ENCODE peak calls at places on chromosomes 3 and 15, in seven cellular contexts. S is thoracic aorta; L is H9; F is endodermal cell; P is mammary epithelial cell; O is CD8-positive, alpha-beta memory T cell; T is colonic mucosa. C is an unnamed sample.

GRCh38 chr3:45684327-45684892 is 4.8 kb upstream of the SACM1L start:
- DNase-seq in L (peak; percentile 79), S (no peak), P (no peak), O (no peak), T (no peak), F (peak; percentile 69), C (no peak)

GRCh38 chr3:80285370-80285769 is 517.6 kb upstream of the ROBO1 start:
- DNase-seq in P (peak; percentile 1), F (no peak), L (no peak), T (no peak), S (no peak), O (no peak), C (no peak)

GRCh38 chr3:98985406-98985805 is 83.9 kb upstream of the DCBLD2 start:
- DNase-seq in P (no peak), F (no peak), S (no peak), O (no peak), T (no peak), L (no peak), C (no peak)

GRCh38 chr3:63354160-63354559 is 76.1 kb downstream of the SYNPR start:
- DNase-seq in F (no peak), L (no peak), T (no peak), O (no peak), S (no peak), P (no peak), C (no peak)

GRCh38 chr3:127822836-127823589 is 698 bp upstream of the MGLL start:
- DNase-seq in F (peak; percentile 66), S (no peak), O (no peak), T (peak; percentile 64), P (peak; percentile 32), L (no peak), C (no peak)

GRCh38 chr3:63814300-63814699 is 4.8 kb upstream of the C3orf49 start:
- DNase-seq in P (no peak), S (no peak), O (no peak), T (no peak), L (no peak), F (peak; percentile 55), C (no peak)

GRCh38 chr3:106811376-106811775 is 565.9 kb upstream of the CCDC54 start:
- DNase-seq in F (no peak), O (no peak), P (peak; percentile 32), T (no peak), S (no peak), L (no peak), C (no peak)

GRCh38 chr15:38378162-38378560 is 75.8 kb upstream of the FAM98B start:
- DNase-seq in L (no peak), T (no peak), P (no peak), O (no peak), F (no peak), S (no peak), C (no peak)

GRCh38 chr15:75943713-75944215 is 40.1 kb downstream of the FBXO22 start:
- DNase-seq in T (no peak), P (peak; percentile 29), F (peak; percentile 44), O (no peak), S (no peak), L (no peak), C (no peak)

GRCh38 chr3:12916159-12916558 is 74.8 kb upstream of the RPL32 start:
- DNase-seq in F (no peak), P (no peak), T (no peak), S (no peak), O (peak; percentile 20), L (no peak), C (no peak)

GRCh38 chr3:14925729-14926591 is 21.4 kb upstream of the NR2C2 start:
- DNase-seq in F (peak; percentile 79), L (peak; percentile 52), P (peak; percentile 39), O (no peak), S (no peak), T (peak; percentile 54), C (no peak)

GRCh38 chr3:72782521-72782920 is 65.7 kb downstream of the SHQ1 start:
- DNase-seq in O (no peak), T (no peak), P (no peak), L (no peak), S (no peak), F (no peak), C (no peak)

GRCh38 chr15:35068861-35069260 is 16.2 kb downstream of the NANOGP8 start:
- DNase-seq in T (no peak), S (no peak), L (no peak), O (no peak), P (no peak), F (no peak), C (no peak)

GRCh38 chr15:90459368-90459767 is 70.4 kb upstream of the CRTC3 start:
- DNase-seq in L (no peak), P (no peak), S (no peak), O (no peak), T (no peak), F (no peak), C (no peak)

GRCh38 chr15:90463381-90463780 is 66.3 kb upstream of the CRTC3 start:
- DNase-seq in T (no peak), F (no peak), O (no peak), L (no peak), P (peak; percentile 64), S (no peak), C (no peak)

GRCh38 chr15:90465140-90465929 is 64.4 kb upstream of the CRTC3 start:
- DNase-seq in S (no peak), L (no peak), F (no peak), P (no peak), T (no peak), O (no peak), C (no peak)

GRCh38 chr15:90456236-90456635 is 68.2 kb downstream of the IQGAP1 start:
- DNase-seq in L (no peak), F (peak; percentile 76), S (no peak), P (no peak), O (no peak), T (no peak), C (no peak)

DNA sequence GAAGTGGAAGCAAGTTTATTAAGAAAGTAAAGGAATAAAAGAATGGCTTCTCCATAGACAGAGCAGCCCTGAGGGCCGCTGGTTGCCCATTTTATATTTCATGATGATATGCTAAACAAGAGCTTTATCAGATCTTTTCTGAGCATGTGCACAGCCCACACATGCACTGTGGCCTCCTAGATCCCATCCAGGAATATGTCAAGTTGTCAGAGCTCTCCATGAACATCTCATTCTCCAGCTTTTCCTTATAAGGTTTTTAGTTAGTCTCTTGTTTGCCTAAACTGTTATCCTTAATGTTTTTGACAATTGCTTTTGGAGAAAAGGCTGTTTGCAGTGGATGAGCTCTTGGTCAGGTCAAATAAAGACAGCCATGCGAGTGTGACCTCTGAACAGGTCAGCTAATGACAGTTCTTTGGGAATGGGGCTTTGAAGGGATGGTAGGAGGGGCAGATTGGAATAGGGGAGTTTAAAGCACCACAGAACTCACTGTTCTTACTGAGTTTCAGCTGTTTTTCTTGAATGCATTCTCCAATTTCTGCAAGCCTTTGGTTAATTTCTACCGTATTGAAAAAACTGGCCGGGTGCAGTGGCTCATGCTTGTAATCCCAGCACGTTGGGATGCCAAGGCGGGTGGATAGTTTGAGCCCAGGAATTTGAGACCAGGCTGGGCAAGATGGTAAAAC is 69.4 kb upstream of the CRTC3 start:
- DNase-seq in P (no peak), L (no peak), F (no peak), O (no peak), T (no peak), S (no peak), C (no peak)
- H3K27ac ChIP-seq in P (no peak overlapping the region), L (no peak overlapping the region), F (no peak overlapping the region), O (peak overlapping the region; percentile 4), T (no peak overlapping the region), S (peak overlapping the region; percentile 67), C (no peak overlapping the region)

DNA sequence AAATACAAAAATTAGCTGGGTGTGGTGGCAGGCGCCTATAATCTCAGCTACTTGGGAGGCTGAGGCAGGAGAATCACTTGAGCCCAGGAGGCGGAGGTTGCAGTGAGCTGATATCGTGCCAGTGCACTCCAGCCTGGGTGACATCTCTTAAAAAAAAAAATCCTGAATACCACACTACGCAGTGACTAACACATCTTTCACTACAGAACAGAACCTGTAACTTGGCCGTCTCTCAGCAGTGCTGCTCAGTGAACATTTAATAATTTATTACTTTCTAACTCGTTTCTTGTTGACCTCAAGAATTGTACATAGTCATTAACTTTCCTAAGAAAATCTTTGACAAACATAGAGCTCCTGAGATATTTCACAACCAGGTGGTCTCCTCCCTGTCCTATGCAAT is 3.8 kb downstream of the GREM1 start:
- DNase-seq in L (no peak), S (no peak), T (no peak), O (no peak), P (no peak), F (no peak), C (no peak)
- H3K27ac ChIP-seq in L (no peak overlapping the region), S (no peak overlapping the region), T (no peak overlapping the region), O (no peak overlapping the region), P (no peak overlapping the region), F (no peak overlapping the region), C (no peak overlapping the region)

GRCh38 chr3:104323226-104323625 is 1043.5 kb upstream of the ALCAM start:
- DNase-seq in O (no peak), S (no peak), L (no peak), T (no peak), F (peak; percentile 80), P (no peak), C (no peak)
- H3K27ac ChIP-seq in O (no peak overlapping the region), S (no peak overlapping the region), L (no peak overlapping the region), T (no peak overlapping the region), F (no peak overlapping the region), P (no peak overlapping the region), C (no peak overlapping the region)

DNA sequence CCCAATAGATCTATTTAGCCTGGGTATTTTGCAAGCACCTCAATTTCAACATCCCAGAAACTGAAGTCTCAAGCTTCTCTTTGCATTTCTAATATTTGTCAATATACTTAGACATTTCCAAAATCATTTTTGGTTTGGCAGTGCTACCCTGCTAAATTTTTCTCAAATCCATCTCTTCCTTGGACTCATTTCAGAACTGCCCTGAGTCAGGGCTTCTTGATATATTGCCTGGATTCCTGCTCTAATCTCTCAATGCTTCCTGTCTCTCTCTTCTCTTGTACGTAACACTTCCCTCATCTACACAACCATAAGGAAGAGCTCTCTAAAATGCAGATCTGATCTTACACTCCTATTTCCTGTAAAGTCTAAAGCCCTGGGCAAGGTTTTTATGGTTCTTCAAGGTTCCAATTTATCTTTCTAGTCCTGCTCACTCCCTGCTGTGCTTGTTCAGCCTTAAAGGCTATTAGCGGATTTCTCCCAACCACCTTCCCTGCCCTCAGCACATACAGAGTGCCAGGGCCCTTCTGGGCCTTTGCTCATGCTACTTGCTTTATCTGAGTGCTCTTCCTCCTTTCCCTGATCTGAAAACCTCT is 53.0 kb upstream of the MME start:
- DNase-seq in O (no peak), L (no peak), P (no peak), F (no peak), T (no peak), S (no peak), C (no peak)
- H3K27ac ChIP-seq in O (peak overlapping the region; percentile 10), L (no peak overlapping the region), P (no peak overlapping the region), F (no peak overlapping the region), T (no peak overlapping the region), S (no peak overlapping the region), C (no peak overlapping the region)

GRCh38 chr15:74888716-74889115 is 1.1 kb upstream of the MPI start:
- DNase-seq in O (no peak), T (no peak), P (no peak), L (no peak), S (no peak), F (no peak), C (no peak)
- H3K27ac ChIP-seq in O (peak overlapping the region; percentile 82), T (no peak overlapping the region), P (no peak overlapping the region), L (no peak overlapping the region), S (peak overlapping the region; percentile 57), F (no peak overlapping the region), C (no peak overlapping the region)

C was measured in epithelial cell of prostate.